ENCODE peak calls at places on chromosomes 6 and 20, in six cellular contexts. Z is mesendoderm, H is IMR-90, F is mesenchymal stem cell, I is neuronal stem cell, P is H1. V is an unnamed sample.

GRCh38 chr20:3935295-3935955 is 46.2 kb downstream of the PANK2 start:
- DNase-seq in H (no peak), F (peak), P (no peak), Z (no peak), I (no peak), V (no peak)

GRCh38 chr6:129893513-129894098 is 32.5 kb upstream of the TMEM244 start:
- DNase-seq in Z (peak), I (no peak), P (no peak), H (peak), F (peak), V (no peak)

GRCh38 chr6:85856235-85856634 is 213.5 kb upstream of the SYNCRIP start:
- DNase-seq in H (no peak), P (no peak), F (no peak), I (no peak), Z (no peak), V (no peak)

GRCh38 chr20:32338665-32339064 is 19.5 kb upstream of the ASXL1 start:
- DNase-seq in H (no peak), P (no peak), F (no peak), Z (peak), I (no peak), V (no peak)

GRCh38 chr6:43812850-43813584 is 43.0 kb downstream of the VEGFA start:
- DNase-seq in I (no peak), Z (no peak), H (peak), P (no peak), F (peak), V (no peak)

GRCh38 chr20:37295001-37295400 is 5.5 kb downstream of the MANBAL start:
- DNase-seq in Z (peak), F (peak), H (peak), P (no peak), I (no peak), V (no peak)

GRCh38 chr6:128601060-128601459 is 80.7 kb upstream of the PTPRK start:
- DNase-seq in Z (peak), I (no peak), H (peak), F (peak), P (no peak), V (no peak)

GRCh38 chr6:144330588-144330987 is 45.5 kb downstream of the UTRN start:
- DNase-seq in H (no peak), F (no peak), Z (peak), I (no peak), P (peak), V (peak)

GRCh38 chr6:121506761-121507754 is 71.6 kb downstream of the GJA1 start:
- DNase-seq in F (peak), P (no peak), H (peak), I (no peak), Z (peak), V (no peak)

GRCh38 chr6:2651536-2651935 is 99.2 kb downstream of the MYLK4 start:
- DNase-seq in F (no peak), H (no peak), I (no peak), Z (no peak), P (no peak), V (no peak)

DNA sequence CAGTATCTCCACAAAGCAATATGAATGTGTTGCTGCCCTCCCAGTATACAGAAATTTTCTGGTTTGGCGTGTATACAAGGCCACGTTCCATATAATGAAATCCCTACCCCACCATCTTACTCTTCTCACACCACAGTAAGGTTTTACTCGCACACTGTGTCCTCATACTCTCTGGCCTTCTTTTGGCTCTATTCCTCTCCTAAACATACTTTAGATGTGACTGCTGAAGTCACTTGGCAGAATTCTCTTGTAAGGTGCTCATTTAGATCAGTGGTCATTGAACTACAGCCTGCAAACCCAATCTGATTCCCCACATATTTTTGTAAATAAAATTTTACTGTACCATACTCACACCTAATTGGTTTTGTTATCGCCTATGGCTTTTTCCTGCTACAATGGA is 123.3 kb downstream of the RFPL4B start:
- DNase-seq in Z (no peak), H (peak), I (no peak), F (no peak), P (no peak), V (no peak)
- H3K27ac ChIP-seq in Z (no peak), H (no peak), I (no peak), F (no peak), P (no peak), V (no peak)

GRCh38 chr6:12014027-12014872 is 2.1 kb downstream of the HIVEP1 start:
- DNase-seq in P (no peak), H (peak), Z (no peak), I (no peak), F (peak), V (no peak)
- H2BK15ac ChIP-seq in P (no peak), H (no peak), Z (no peak), I (no peak), F (no peak), V (no peak)

DNA sequence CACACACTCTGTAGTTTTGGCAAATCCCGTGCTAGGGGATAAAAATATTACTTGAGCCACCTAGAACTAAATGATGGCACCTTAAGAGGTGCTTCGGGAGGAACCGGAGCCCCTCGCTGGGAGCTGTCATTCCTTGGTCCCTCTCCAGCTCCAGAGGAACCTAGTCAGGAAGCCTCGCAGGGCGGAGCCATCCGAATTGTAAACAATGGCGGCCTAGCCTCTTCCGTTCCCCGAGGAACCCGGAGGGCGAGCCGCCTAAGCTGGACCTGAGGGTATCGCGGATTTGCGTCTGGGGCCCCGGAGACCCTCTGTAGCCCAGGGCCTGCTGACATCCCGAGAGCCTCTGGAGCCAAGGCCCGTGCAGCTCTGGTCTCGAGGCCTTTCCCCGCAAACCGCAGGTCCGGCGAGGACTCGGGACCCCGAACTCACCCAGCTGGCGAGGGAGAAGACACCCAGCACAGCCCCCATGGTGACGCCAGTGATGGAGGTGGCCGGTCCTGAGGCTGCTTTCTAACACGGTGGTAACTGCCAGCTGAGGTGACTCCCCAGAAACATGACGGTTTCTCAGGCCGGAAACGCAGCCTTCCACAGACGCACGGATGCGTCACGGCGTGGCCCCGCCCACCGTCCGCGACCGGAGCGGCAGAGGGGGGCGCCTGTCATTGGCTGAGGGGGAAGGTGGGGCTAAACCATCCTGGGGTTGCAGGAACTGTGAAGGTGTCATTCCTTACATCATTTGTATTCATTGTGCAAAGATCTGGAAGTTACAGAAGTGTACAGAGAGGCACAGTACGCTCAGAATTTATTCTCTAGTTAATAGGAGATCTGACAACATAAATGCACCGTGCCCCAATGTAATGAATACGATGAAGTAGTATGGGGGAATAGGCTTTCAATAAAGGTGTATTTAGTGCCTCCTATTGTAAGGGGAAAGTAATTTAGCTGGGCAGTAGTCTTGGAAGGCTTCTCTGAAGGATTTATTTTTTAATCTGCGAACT is at the start of gene SERINC3:
- DNase-seq in F (peak), Z (peak), I (peak), P (peak), H (peak), V (peak)
- H3K4ac ChIP-seq in F (peak), Z (peak), I (no peak), P (no peak), H (peak), V (no peak)

DNA sequence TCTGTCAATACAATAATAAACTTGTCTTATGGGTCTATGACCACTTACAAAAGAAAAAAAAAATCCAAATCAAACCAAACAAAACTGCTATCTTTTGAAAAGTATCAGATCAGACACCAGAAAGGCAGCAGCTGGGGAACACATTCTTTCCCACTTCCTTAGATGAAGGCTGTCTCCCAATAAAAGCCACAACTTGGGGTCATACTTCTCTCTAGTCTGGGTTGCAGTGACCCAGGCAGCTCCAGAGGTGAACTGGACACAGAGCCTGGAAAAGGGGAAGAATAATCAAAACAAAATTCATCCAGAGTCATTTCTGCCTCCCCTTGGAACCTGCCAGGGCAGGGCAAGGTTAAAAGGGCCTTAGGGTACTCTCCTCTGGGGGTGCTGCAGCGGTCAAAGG is 19.1 kb downstream of the ATXN1 start:
- DNase-seq in Z (no peak), P (no peak), I (no peak), H (no peak), F (no peak), V (no peak)
- H3K27ac ChIP-seq in Z (no peak), P (no peak), I (no peak), H (peak), F (peak), V (no peak)

GRCh38 chr20:62336775-62337557 is 30.1 kb downstream of the LAMA5 start:
- DNase-seq in Z (no peak), I (no peak), F (no peak), P (no peak), H (no peak), V (no peak)

GRCh38 chr20:62334881-62335280 is 32.1 kb downstream of the ADRM1 start:
- DNase-seq in I (no peak), Z (no peak), F (no peak), P (no peak), H (no peak), V (no peak)

GRCh38 chr20:62336329-62336728 is 30.8 kb downstream of the LAMA5 start:
- DNase-seq in P (no peak), I (no peak), H (no peak), Z (peak), F (no peak), V (no peak)

GRCh38 chr20:62333820-62334595 is 31.2 kb downstream of the ADRM1 start:
- DNase-seq in F (no peak), P (no peak), I (no peak), Z (no peak), H (no peak), V (no peak)

GRCh38 chr20:62335532-62335931 is 31.6 kb downstream of the LAMA5 start:
- DNase-seq in I (no peak), H (no peak), P (no peak), F (no peak), Z (no peak), V (no peak)
- H2BK15ac ChIP-seq in I (no peak), H (no peak), P (no peak), F (no peak), Z (no peak), V (no peak)

DNA sequence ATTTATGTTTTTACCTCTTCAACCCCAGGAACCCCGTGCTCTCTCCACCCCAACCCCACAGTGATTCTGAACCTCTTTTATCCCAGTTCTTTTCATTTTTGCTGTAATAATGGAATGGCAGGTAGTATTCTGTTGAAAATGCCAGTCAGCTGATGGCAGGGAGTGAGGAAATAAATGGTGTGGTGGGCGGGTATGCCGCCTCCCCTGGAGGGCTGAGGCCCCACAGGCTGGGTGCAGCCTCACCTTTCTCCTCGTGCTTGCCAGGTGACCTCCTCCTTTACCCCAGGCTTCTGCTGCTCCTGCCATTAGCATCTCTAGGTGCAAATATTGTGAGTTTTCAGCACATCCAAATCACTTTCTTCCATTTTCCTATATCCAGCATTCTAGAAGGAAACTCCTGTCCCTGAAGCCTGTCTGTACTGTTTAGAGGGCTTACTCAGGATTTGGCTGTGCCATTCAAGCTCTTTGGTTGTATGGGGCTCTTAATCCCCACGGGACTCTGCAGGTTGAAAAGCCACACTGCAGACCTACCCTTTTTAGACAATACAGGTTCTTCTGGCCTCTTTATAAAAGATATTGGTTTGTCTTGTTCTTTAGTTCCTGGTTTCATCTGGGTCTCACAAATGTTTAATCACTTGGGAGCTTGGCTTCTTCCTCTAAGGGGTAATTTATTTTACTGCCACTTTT is 201.8 kb downstream of the JARID2 start:
- DNase-seq in F (no peak), H (no peak), Z (no peak), P (no peak), I (peak), V (no peak)
- H3K4ac ChIP-seq in F (no peak), H (no peak), Z (no peak), P (no peak), I (no peak), V (no peak)

DNA sequence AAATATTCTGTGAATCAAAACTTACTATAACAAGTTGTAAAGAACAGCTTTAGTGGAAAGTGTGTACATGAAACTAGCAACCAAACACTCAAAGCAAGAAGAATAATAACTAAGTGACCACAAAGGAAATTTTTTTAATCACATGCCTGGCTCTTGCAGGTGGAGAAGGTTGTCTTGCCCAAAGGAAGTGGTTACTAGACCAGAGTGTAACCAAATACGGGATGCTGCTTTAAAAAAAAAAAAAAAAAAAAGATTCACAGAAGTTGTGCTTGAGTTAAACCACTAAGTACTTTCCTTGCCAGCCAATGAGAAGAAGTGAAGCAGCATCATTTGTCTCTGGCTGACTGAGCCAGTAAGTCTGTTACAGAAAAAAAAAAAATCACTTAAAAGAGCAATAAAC is 19.1 kb upstream of the HLA-DQB1 start:
- DNase-seq in Z (no peak), P (no peak), H (peak), I (no peak), F (peak), V (no peak)
- H3K27ac ChIP-seq in Z (no peak), P (no peak), H (no peak), I (no peak), F (no peak), V (no peak)

DNA sequence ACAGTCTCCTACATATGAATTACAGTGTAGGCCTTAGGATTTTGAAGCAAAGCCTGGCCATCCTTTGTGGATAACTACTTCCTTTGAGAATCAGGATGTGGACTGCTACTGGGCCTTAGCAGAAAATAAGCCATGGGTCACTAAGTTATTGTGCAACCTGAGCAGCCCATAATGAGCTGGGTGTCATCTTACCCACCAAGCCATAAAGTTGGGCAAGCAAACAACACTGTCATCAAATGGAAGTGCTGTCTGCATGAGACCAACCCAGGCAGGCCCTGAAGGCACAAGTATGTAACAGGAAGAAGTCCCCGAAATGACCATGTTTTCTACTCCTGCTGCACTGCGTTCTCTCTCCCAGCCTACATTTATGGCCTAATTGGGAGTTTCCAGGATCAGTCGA is 205.6 kb upstream of the GGTLC1 start:
- DNase-seq in P (no peak), I (no peak), F (no peak), H (no peak), Z (no peak), V (no peak)
- H2BK15ac ChIP-seq in P (no peak), I (no peak), F (no peak), H (no peak), Z (no peak), V (no peak)